ENCODE peak calls at places on chromosomes 5 and 9, in four cellular contexts. One of them, this sample, is unnamed.
A peak's percentile ranks its signal among the peaks of the same experiment; 100 is the strongest.

GRCh38 chr5:3392306-3392939 is 203.2 kb upstream of the IRX1 start:
- DNase-seq in psoas muscle: peak; percentile 29
- DNase-seq in stomach: no peak
- DNase-seq in fibroblast of lung: no peak
- DNase-seq in this sample: no peak

GRCh38 chr9:122265265-122265900 is 701 bp downstream of the MRRF start:
- DNase-seq in stomach: no peak
- DNase-seq in fibroblast of lung: peak; percentile 33
- DNase-seq in psoas muscle: no peak
- DNase-seq in this sample: peak; percentile 43

GRCh38 chr5:136202800-136203199 is 9.8 kb upstream of the SMIM32 start:
- DNase-seq in fibroblast of lung: no peak
- DNase-seq in stomach: no peak
- DNase-seq in psoas muscle: no peak
- DNase-seq in this sample: no peak

GRCh38 chr9:6788175-6789016 is 30.6 kb downstream of the KDM4C start:
- DNase-seq in fibroblast of lung: peak; percentile 39
- DNase-seq in stomach: peak; percentile 39
- DNase-seq in psoas muscle: no peak
- DNase-seq in this sample: no peak

GRCh38 chr9:124353811-124354274 is 61.4 kb downstream of the PSMB7 start:
- DNase-seq in fibroblast of lung: peak; percentile 47
- DNase-seq in psoas muscle: no peak
- DNase-seq in stomach: no peak
- DNase-seq in this sample: no peak

GRCh38 chr5:110386782-110387181 is 339.7 kb downstream of the TMEM232 start:
- DNase-seq in psoas muscle: no peak
- DNase-seq in fibroblast of lung: peak; percentile 4
- DNase-seq in stomach: no peak
- DNase-seq in this sample: no peak

GRCh38 chr5:176601901-176602300 is 8.1 kb downstream of the GPRIN1 start:
- DNase-seq in stomach: no peak
- DNase-seq in fibroblast of lung: no peak
- DNase-seq in psoas muscle: no peak
- DNase-seq in this sample: no peak

GRCh38 chr5:42636425-42636824 is 120.2 kb upstream of the CCDC152 start:
- DNase-seq in fibroblast of lung: peak; percentile 28
- DNase-seq in stomach: no peak
- DNase-seq in psoas muscle: no peak
- DNase-seq in this sample: no peak

GRCh38 chr5:79471556-79471955 is 42.4 kb downstream of the HOMER1 start:
- DNase-seq in fibroblast of lung: no peak
- DNase-seq in stomach: no peak
- DNase-seq in psoas muscle: no peak
- DNase-seq in this sample: no peak

GRCh38 chr5:132063090-132063911 is 2.8 kb downstream of the IL3 start:
- DNase-seq in psoas muscle: peak; percentile 66
- DNase-seq in fibroblast of lung: peak; percentile 75
- DNase-seq in stomach: peak; percentile 78
- DNase-seq in this sample: peak; percentile 56

GRCh38 chr5:127840809-127841208 is 137.6 kb downstream of the CCDC192 start:
- DNase-seq in stomach: no peak
- DNase-seq in psoas muscle: no peak
- DNase-seq in fibroblast of lung: peak; percentile 50
- DNase-seq in this sample: peak; percentile 46

GRCh38 chr9:1366300-1366699 is 316.1 kb downstream of the DMRT2 start:
- DNase-seq in stomach: no peak
- DNase-seq in fibroblast of lung: no peak
- DNase-seq in psoas muscle: no peak
- DNase-seq in this sample: no peak
- H3K9me3 ChIP-seq in stomach: no peaks in the 10 kb centered on the region
- H3K9me3 ChIP-seq in fibroblast of lung: no peaks in the 10 kb centered on the region
- H3K9me3 ChIP-seq in psoas muscle: no peaks in the 10 kb centered on the region
- H3K9me3 ChIP-seq in this sample: no peaks in the 10 kb centered on the region

GRCh38 chr9:127539259-127539981 is 72.7 kb upstream of the STXBP1 start:
- DNase-seq in fibroblast of lung: peak; percentile 46
- DNase-seq in stomach: no peak
- DNase-seq in psoas muscle: no peak
- DNase-seq in this sample: no peak
- H3K9me3 ChIP-seq in fibroblast of lung: no peaks in the 10 kb centered on the region
- H3K9me3 ChIP-seq in stomach: no peaks in the 10 kb centered on the region
- H3K9me3 ChIP-seq in psoas muscle: no peaks in the 10 kb centered on the region
- H3K9me3 ChIP-seq in this sample: no peaks in the 10 kb centered on the region

GRCh38 chr5:85472749-85473148 is 1088.1 kb upstream of the EDIL3 start:
- DNase-seq in psoas muscle: no peak
- DNase-seq in stomach: no peak
- DNase-seq in fibroblast of lung: no peak
- DNase-seq in this sample: no peak
- H3K9me3 ChIP-seq in psoas muscle: no peaks in the 10 kb centered on the region
- H3K9me3 ChIP-seq in stomach: no peaks in the 10 kb centered on the region
- H3K9me3 ChIP-seq in fibroblast of lung: no peaks in the 10 kb centered on the region
- H3K9me3 ChIP-seq in this sample: no peaks in the 10 kb centered on the region

GRCh38 chr5:181060924-181061323 is 20.9 kb downstream of the BTNL9 start:
- DNase-seq in fibroblast of lung: no peak
- DNase-seq in psoas muscle: no peak
- DNase-seq in stomach: no peak
- DNase-seq in this sample: no peak

GRCh38 chr5:181062631-181063030 is 22.6 kb downstream of the BTNL9 start:
- DNase-seq in psoas muscle: no peak
- DNase-seq in fibroblast of lung: no peak
- DNase-seq in stomach: no peak
- DNase-seq in this sample: no peak

GRCh38 chr5:181061645-181062044 is 21.6 kb downstream of the BTNL9 start:
- DNase-seq in stomach: no peak
- DNase-seq in psoas muscle: no peak
- DNase-seq in fibroblast of lung: no peak
- DNase-seq in this sample: no peak

GRCh38 chr5:181063514-181063913 is 23.4 kb downstream of the BTNL9 start:
- DNase-seq in fibroblast of lung: no peak
- DNase-seq in psoas muscle: no peak
- DNase-seq in stomach: no peak
- DNase-seq in this sample: no peak

DNA sequence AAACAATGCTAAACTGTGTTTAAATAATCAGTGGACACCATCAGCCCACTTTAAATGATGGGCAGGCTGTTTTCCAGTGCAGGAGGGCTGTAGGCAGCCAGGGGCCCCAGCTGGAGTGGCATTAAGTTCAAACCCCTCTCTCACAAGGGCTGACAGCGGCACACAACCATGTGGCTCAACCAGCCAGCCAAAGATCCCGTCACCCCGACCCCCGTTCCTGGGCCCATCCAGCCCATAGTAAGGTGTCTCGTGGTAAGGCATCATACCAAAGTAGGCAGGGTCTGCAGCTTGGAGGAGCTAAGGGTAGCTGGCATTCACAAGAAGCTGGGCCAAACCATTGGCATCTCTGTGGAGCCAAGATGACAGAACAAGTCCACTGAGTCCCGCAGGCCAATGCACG is 24.9 kb downstream of the BTNL9 start:
- DNase-seq in stomach: no peak
- DNase-seq in psoas muscle: no peak
- DNase-seq in fibroblast of lung: no peak
- DNase-seq in this sample: no peak
- H3K9me3 ChIP-seq in stomach: no peaks in the 10 kb centered on the region
- H3K9me3 ChIP-seq in psoas muscle: no peaks in the 10 kb centered on the region
- H3K9me3 ChIP-seq in fibroblast of lung: no peaks in the 10 kb centered on the region
- H3K9me3 ChIP-seq in this sample: no peaks in the 10 kb centered on the region

GRCh38 chr9:40907657-40908624 is 220.5 kb downstream of the FOXD4L6 start:
- DNase-seq in stomach: no peak
- DNase-seq in fibroblast of lung: no peak
- DNase-seq in psoas muscle: no peak
- DNase-seq in this sample: no peak

GRCh38 chr9:40913928-40914673 is 214.4 kb downstream of the FOXD4L6 start:
- DNase-seq in stomach: no peak
- DNase-seq in psoas muscle: no peak
- DNase-seq in fibroblast of lung: no peak
- DNase-seq in this sample: no peak

GRCh38 chr9:40913096-40913719 is 215.3 kb downstream of the FOXD4L6 start:
- DNase-seq in psoas muscle: no peak
- DNase-seq in fibroblast of lung: no peak
- DNase-seq in stomach: no peak
- DNase-seq in this sample: no peak

GRCh38 chr9:40911647-40912046 is 216.8 kb downstream of the FOXD4L6 start:
- DNase-seq in stomach: no peak
- DNase-seq in fibroblast of lung: no peak
- DNase-seq in psoas muscle: no peak
- DNase-seq in this sample: no peak

DNA sequence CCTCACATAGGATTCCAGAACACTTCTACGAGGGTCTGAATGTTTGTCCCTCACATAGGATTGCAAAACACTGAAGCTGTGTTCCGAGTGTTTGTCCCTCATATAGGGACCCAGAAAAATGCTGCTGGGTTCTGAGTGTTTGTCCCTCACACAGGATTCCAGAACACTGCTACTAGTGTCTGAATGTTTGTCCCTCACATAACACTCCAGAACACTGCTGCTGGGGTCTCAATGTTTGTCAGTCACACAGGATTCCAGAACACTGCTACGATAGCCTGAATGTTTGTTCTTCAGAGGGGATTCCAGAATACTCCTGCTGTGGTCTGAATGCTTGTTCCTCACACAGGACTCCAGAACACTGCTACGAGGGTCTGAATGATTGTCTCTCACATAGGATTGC is 218.7 kb downstream of the FOXD4L6 start:
- DNase-seq in psoas muscle: no peak
- DNase-seq in fibroblast of lung: no peak
- DNase-seq in stomach: no peak
- DNase-seq in this sample: no peak
- H3K9me3 ChIP-seq in psoas muscle: peaks cover 91% of the 10 kb centered on the region
- H3K9me3 ChIP-seq in fibroblast of lung: no peaks in the 10 kb centered on the region
- H3K9me3 ChIP-seq in stomach: peaks cover 89% of the 10 kb centered on the region
- H3K9me3 ChIP-seq in this sample: peaks cover 99% of the 10 kb centered on the region

DNA sequence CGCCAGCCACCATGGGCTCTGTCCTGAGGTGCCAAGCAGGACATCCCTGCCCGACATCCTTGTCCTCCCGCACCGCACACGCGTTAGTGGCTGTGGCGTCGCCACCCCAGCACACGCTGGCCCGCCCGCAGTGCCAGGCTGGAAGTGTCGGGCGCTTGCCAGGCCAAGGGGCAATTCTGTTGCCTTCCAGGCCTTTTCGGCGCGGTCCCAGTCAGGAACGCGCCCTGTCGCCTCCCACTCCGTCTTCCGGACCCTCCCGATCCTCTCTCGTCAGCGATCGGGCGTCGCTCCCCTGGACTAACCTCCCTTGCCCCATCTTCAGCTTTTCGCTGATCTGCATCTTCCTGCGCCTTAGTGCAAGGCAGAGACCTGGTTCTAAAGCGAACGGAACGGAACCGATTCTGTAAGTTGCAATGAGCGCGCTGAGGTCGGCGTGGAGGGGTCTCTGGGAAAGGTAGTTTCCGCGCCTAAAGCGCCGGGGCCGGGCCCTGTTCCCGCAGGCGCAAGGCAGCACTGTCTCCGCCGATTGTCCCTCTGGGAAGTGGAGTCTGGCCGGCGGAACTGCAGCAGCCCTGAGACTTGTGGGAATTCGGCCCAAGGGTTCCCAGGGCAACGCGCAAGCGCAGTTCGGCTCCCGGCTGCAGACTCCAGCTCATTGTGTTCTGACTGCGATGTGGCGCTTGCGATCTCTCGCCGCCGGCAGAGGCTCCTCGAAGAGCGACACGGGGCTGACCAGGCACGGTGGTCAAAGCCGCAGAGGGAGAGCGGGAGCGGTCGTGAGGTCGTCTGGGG is at the start of gene ZNF454:
- DNase-seq in fibroblast of lung: peak; percentile 97
- DNase-seq in stomach: peak; percentile 78
- DNase-seq in psoas muscle: peak; percentile 86
- DNase-seq in this sample: peak; percentile 82
- H3K9me3 ChIP-seq in fibroblast of lung: no peaks in the 10 kb centered on the region
- H3K9me3 ChIP-seq in stomach: peaks cover 41% of the 10 kb centered on the region
- H3K9me3 ChIP-seq in psoas muscle: peaks cover 49% of the 10 kb centered on the region
- H3K9me3 ChIP-seq in this sample: peaks cover 73% of the 10 kb centered on the region

GRCh38 chr5:171307843-171308452 is 1.1 kb upstream of the TLX3 start:
- DNase-seq in fibroblast of lung: peak; percentile 12
- DNase-seq in stomach: no peak
- DNase-seq in psoas muscle: no peak
- DNase-seq in this sample: no peak
- H3K9me3 ChIP-seq in fibroblast of lung: no peaks in the 10 kb centered on the region
- H3K9me3 ChIP-seq in stomach: no peaks in the 10 kb centered on the region
- H3K9me3 ChIP-seq in psoas muscle: no peaks in the 10 kb centered on the region
- H3K9me3 ChIP-seq in this sample: no peaks in the 10 kb centered on the region

GRCh38 chr5:77180167-77181081 is 30.1 kb upstream of the PDE8B start:
- DNase-seq in fibroblast of lung: no peak
- DNase-seq in stomach: peak; percentile 67
- DNase-seq in psoas muscle: peak; percentile 53
- DNase-seq in this sample: peak; percentile 59
- H3K9me3 ChIP-seq in fibroblast of lung: no peaks in the 10 kb centered on the region
- H3K9me3 ChIP-seq in stomach: no peaks in the 10 kb centered on the region
- H3K9me3 ChIP-seq in psoas muscle: peaks cover 5% of the 10 kb centered on the region
- H3K9me3 ChIP-seq in this sample: no peaks in the 10 kb centered on the region

This sample was measured in mucosa of descending colon.